ENCODE peak calls at places on chromosomes 11 and 22, in five cellular contexts. One of them, this sample, is unnamed.

GRCh38 chr22:27628891-27629631 is 172.5 kb downstream of the MN1 start:
- DNase-seq in foreskin fibroblast: no peak
- DNase-seq in dorsolateral prefrontal cortex: no peak
- DNase-seq in A549: no peak
- DNase-seq in Peyer's patch: no peak
- DNase-seq in this sample: no peak

GRCh38 chr11:112177610-112178009 is 2.3 kb downstream of the BCO2 start:
- DNase-seq in foreskin fibroblast: no peak
- DNase-seq in dorsolateral prefrontal cortex: no peak
- DNase-seq in A549: no peak
- DNase-seq in Peyer's patch: no peak
- DNase-seq in this sample: no peak

GRCh38 chr11:110230377-110230776 is 66.0 kb downstream of the RDX start:
- DNase-seq in foreskin fibroblast: no peak
- DNase-seq in dorsolateral prefrontal cortex: no peak
- DNase-seq in A549: no peak
- DNase-seq in Peyer's patch: no peak
- DNase-seq in this sample: no peak

GRCh38 chr11:129862123-129862522 is 33.3 kb downstream of the NFRKB start:
- DNase-seq in foreskin fibroblast: no peak
- DNase-seq in dorsolateral prefrontal cortex: no peak
- DNase-seq in A549: peak; percentile 31
- DNase-seq in Peyer's patch: no peak
- DNase-seq in this sample: no peak

GRCh38 chr11:19393941-19394340 is 153.2 kb upstream of the E2F8 start:
- DNase-seq in foreskin fibroblast: peak; percentile 69
- DNase-seq in dorsolateral prefrontal cortex: no peak
- DNase-seq in A549: no peak
- DNase-seq in Peyer's patch: no peak
- DNase-seq in this sample: peak; percentile 50

GRCh38 chr11:8338138-8338537 is 74.5 kb upstream of the LMO1 start:
- DNase-seq in foreskin fibroblast: no peak
- DNase-seq in dorsolateral prefrontal cortex: no peak
- DNase-seq in A549: peak; percentile 77
- DNase-seq in Peyer's patch: peak; percentile 68
- DNase-seq in this sample: no peak

GRCh38 chr11:44950625-44951472 is at the start of gene TP53I11:
- DNase-seq in foreskin fibroblast: peak; percentile 33
- DNase-seq in dorsolateral prefrontal cortex: no peak
- DNase-seq in A549: peak; percentile 53
- DNase-seq in Peyer's patch: peak; percentile 88
- DNase-seq in this sample: no peak

GRCh38 chr11:119489087-119489486 is 66.1 kb upstream of the THY1 start:
- DNase-seq in foreskin fibroblast: no peak
- DNase-seq in dorsolateral prefrontal cortex: no peak
- DNase-seq in A549: no peak
- DNase-seq in Peyer's patch: peak; percentile 18
- DNase-seq in this sample: no peak

GRCh38 chr11:57514538-57515331 is 767 bp downstream of the SLC43A1 start:
- DNase-seq in foreskin fibroblast: no peak
- DNase-seq in dorsolateral prefrontal cortex: no peak
- DNase-seq in A549: peak; percentile 46
- DNase-seq in Peyer's patch: peak; percentile 86
- DNase-seq in this sample: no peak

GRCh38 chr11:100619484-100619883 is 67.6 kb upstream of the ARHGAP42 start:
- DNase-seq in foreskin fibroblast: peak; percentile 62
- DNase-seq in dorsolateral prefrontal cortex: no peak
- DNase-seq in A549: no peak
- DNase-seq in Peyer's patch: no peak
- DNase-seq in this sample: no peak

GRCh38 chr11:32511926-32512325 is 71.7 kb upstream of the EIF3M start:
- DNase-seq in foreskin fibroblast: no peak
- DNase-seq in dorsolateral prefrontal cortex: no peak
- DNase-seq in A549: no peak
- DNase-seq in Peyer's patch: no peak
- DNase-seq in this sample: no peak

GRCh38 chr11:71365626-71366025 is 82.6 kb downstream of the DHCR7 start:
- DNase-seq in foreskin fibroblast: no peak
- DNase-seq in dorsolateral prefrontal cortex: no peak
- DNase-seq in A549: no peak
- DNase-seq in Peyer's patch: no peak
- DNase-seq in this sample: no peak

GRCh38 chr11:112734207-112734606 is 227.0 kb upstream of the NCAM1 start:
- DNase-seq in foreskin fibroblast: peak; percentile 3
- DNase-seq in dorsolateral prefrontal cortex: no peak
- DNase-seq in A549: no peak
- DNase-seq in Peyer's patch: no peak
- DNase-seq in this sample: no peak

GRCh38 chr11:96197221-96197620 is 145.8 kb downstream of the MAML2 start:
- DNase-seq in foreskin fibroblast: no peak
- DNase-seq in dorsolateral prefrontal cortex: no peak
- DNase-seq in A549: no peak
- DNase-seq in Peyer's patch: no peak
- DNase-seq in this sample: no peak

GRCh38 chr11:10087621-10088225 is 206.3 kb downstream of the SBF2 start:
- DNase-seq in foreskin fibroblast: no peak
- DNase-seq in dorsolateral prefrontal cortex: no peak
- DNase-seq in A549: no peak
- DNase-seq in Peyer's patch: no peak
- DNase-seq in this sample: no peak

GRCh38 chr11:95095858-95096587 is 6.4 kb downstream of the ENDOD1 start:
- DNase-seq in foreskin fibroblast: no peak
- DNase-seq in dorsolateral prefrontal cortex: no peak
- DNase-seq in A549: no peak
- DNase-seq in Peyer's patch: no peak
- DNase-seq in this sample: no peak

GRCh38 chr22:33873666-33874065 is 46.6 kb downstream of the LARGE1 start:
- DNase-seq in foreskin fibroblast: no peak
- DNase-seq in dorsolateral prefrontal cortex: no peak
- DNase-seq in A549: no peak
- DNase-seq in Peyer's patch: no peak
- DNase-seq in this sample: no peak

GRCh38 chr11:7871056-7871455 is 60.0 kb downstream of the OR10A6 start:
- DNase-seq in foreskin fibroblast: peak; percentile 26
- DNase-seq in dorsolateral prefrontal cortex: no peak
- DNase-seq in A549: no peak
- DNase-seq in Peyer's patch: no peak
- DNase-seq in this sample: peak; percentile 37

GRCh38 chr11:128506999-128507591 is 80.3 kb downstream of the ETS1 start:
- DNase-seq in foreskin fibroblast: peak; percentile 98
- DNase-seq in dorsolateral prefrontal cortex: no peak
- DNase-seq in A549: peak; percentile 72
- DNase-seq in Peyer's patch: peak; percentile 84
- DNase-seq in this sample: no peak

GRCh38 chr11:123235687-123236261 is 40.7 kb upstream of the CLMP start:
- DNase-seq in foreskin fibroblast: peak; percentile 50
- DNase-seq in dorsolateral prefrontal cortex: no peak
- DNase-seq in A549: no peak
- DNase-seq in Peyer's patch: no peak
- DNase-seq in this sample: no peak

GRCh38 chr11:44943696-44944095 is 7.0 kb downstream of the TP53I11 start:
- DNase-seq in foreskin fibroblast: no peak
- DNase-seq in dorsolateral prefrontal cortex: no peak
- DNase-seq in A549: no peak
- DNase-seq in Peyer's patch: no peak
- DNase-seq in this sample: no peak

GRCh38 chr22:41469218-41469851 is 418 bp downstream of the ACO2 start:
- DNase-seq in foreskin fibroblast: no peak
- DNase-seq in dorsolateral prefrontal cortex: no peak
- DNase-seq in A549: no peak
- DNase-seq in Peyer's patch: peak; percentile 79
- DNase-seq in this sample: no peak

GRCh38 chr22:41471606-41472005 is 2.7 kb downstream of the ACO2 start:
- DNase-seq in foreskin fibroblast: no peak
- DNase-seq in dorsolateral prefrontal cortex: no peak
- DNase-seq in A549: no peak
- DNase-seq in Peyer's patch: no peak
- DNase-seq in this sample: no peak

GRCh38 chr22:41468381-41469217 is at the start of the genes ACO2 and PHF5A:
- DNase-seq in foreskin fibroblast: peak; percentile 97
- DNase-seq in dorsolateral prefrontal cortex: peak; percentile 96
- DNase-seq in A549: peak; percentile 92
- DNase-seq in Peyer's patch: peak; percentile 99
- DNase-seq in this sample: peak; percentile 94
- TF ChIP-seq CTCF in foreskin fibroblast: no peak
- TF ChIP-seq CTCF in dorsolateral prefrontal cortex: no peak
- TF ChIP-seq CTCF in A549: no peak
- TF ChIP-seq CTCF in Peyer's patch: no peak
- TF ChIP-seq CTCF in this sample: no peak

DNA sequence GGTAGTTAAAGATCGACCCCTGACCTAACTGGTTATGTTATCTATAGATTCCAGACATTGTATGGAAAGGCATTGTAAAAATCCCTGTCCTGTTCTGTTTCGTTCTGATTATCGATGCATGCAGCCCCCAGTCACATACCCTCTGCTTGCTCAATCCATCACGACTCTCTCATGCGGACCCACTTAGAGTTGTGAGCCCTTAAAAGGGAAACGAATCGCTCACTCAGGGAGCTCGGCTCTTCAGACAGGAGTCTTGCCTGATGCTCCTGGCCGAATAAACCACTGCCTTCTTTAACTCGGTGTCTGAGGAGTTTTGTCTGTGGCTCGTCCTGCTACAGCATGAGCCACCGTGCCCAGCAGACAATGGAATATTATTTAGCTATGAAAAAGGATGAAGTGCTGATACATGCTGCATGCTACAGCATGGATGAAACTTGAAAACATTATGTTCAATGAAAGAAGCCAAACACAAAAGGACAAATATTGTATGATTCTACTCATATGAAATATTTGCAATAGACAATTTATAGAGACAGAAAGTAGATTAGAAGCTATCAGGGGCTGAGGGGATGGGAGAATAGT is 12.0 kb upstream of the LGALS2 start:
- DNase-seq in foreskin fibroblast: no peak
- DNase-seq in dorsolateral prefrontal cortex: no peak
- DNase-seq in A549: no peak
- DNase-seq in Peyer's patch: no peak
- DNase-seq in this sample: no peak
- H3K4me3 ChIP-seq in foreskin fibroblast: no peak overlapping the region
- H3K4me3 ChIP-seq in dorsolateral prefrontal cortex: peak overlapping the region; percentile 54
- H3K4me3 ChIP-seq in A549: peak overlapping the region; percentile 36
- H3K4me3 ChIP-seq in Peyer's patch: no peak overlapping the region
- H3K4me3 ChIP-seq in this sample: no peak overlapping the region

GRCh38 chr11:58647141-58647699 is 24.8 kb downstream of the CNTF start:
- DNase-seq in foreskin fibroblast: no peak
- DNase-seq in dorsolateral prefrontal cortex: no peak
- DNase-seq in A549: no peak
- DNase-seq in Peyer's patch: no peak
- DNase-seq in this sample: no peak
- TF ChIP-seq CTCF in foreskin fibroblast: no peak
- TF ChIP-seq CTCF in dorsolateral prefrontal cortex: no peak
- TF ChIP-seq CTCF in A549: no peak
- TF ChIP-seq CTCF in Peyer's patch: no peak
- TF ChIP-seq CTCF in this sample: no peak

GRCh38 chr11:65433657-65434056 is 11.1 kb downstream of the NEAT1 start:
- DNase-seq in foreskin fibroblast: no peak
- DNase-seq in dorsolateral prefrontal cortex: no peak
- DNase-seq in A549: no peak
- DNase-seq in Peyer's patch: no peak
- DNase-seq in this sample: no peak
- H3K4me3 ChIP-seq in foreskin fibroblast: peak overlapping the region; percentile 18
- H3K4me3 ChIP-seq in dorsolateral prefrontal cortex: no peak overlapping the region
- H3K4me3 ChIP-seq in A549: no peak overlapping the region
- H3K4me3 ChIP-seq in Peyer's patch: no peak overlapping the region
- H3K4me3 ChIP-seq in this sample: no peak overlapping the region

GRCh38 chr11:31340903-31341572 is 28.5 kb downstream of the DCDC1 start:
- DNase-seq in foreskin fibroblast: peak; percentile 3
- DNase-seq in dorsolateral prefrontal cortex: no peak
- DNase-seq in A549: peak; percentile 15
- DNase-seq in Peyer's patch: no peak
- DNase-seq in this sample: no peak
- TF ChIP-seq CTCF in foreskin fibroblast: peak; percentile 60
- TF ChIP-seq CTCF in dorsolateral prefrontal cortex: peak; percentile 47
- TF ChIP-seq CTCF in A549: peak; percentile 28
- TF ChIP-seq CTCF in Peyer's patch: no peak
- TF ChIP-seq CTCF in this sample: peak; percentile 71

GRCh38 chr11:2169001-2169370 is 2.6 kb downstream of the TH start:
- DNase-seq in foreskin fibroblast: no peak
- DNase-seq in dorsolateral prefrontal cortex: no peak
- DNase-seq in A549: no peak
- DNase-seq in Peyer's patch: no peak
- DNase-seq in this sample: no peak

GRCh38 chr11:2168286-2169000 is 3.2 kb downstream of the TH start:
- DNase-seq in foreskin fibroblast: no peak
- DNase-seq in dorsolateral prefrontal cortex: no peak
- DNase-seq in A549: no peak
- DNase-seq in Peyer's patch: no peak
- DNase-seq in this sample: no peak

GRCh38 chr11:2167141-2168045 is 4.2 kb downstream of the TH start:
- DNase-seq in foreskin fibroblast: no peak
- DNase-seq in dorsolateral prefrontal cortex: no peak
- DNase-seq in A549: no peak
- DNase-seq in Peyer's patch: no peak
- DNase-seq in this sample: no peak

GRCh38 chr11:2171531-2171930 is at the start of gene TH:
- DNase-seq in foreskin fibroblast: no peak
- DNase-seq in dorsolateral prefrontal cortex: no peak
- DNase-seq in A549: no peak
- DNase-seq in Peyer's patch: no peak
- DNase-seq in this sample: no peak

GRCh38 chr11:2169626-2170570 is 1.7 kb downstream of the TH start:
- DNase-seq in foreskin fibroblast: no peak
- DNase-seq in dorsolateral prefrontal cortex: no peak
- DNase-seq in A549: no peak
- DNase-seq in Peyer's patch: no peak
- DNase-seq in this sample: no peak
- H3K4me3 ChIP-seq in foreskin fibroblast: no peak overlapping the region
- H3K4me3 ChIP-seq in dorsolateral prefrontal cortex: no peak overlapping the region
- H3K4me3 ChIP-seq in A549: no peak overlapping the region
- H3K4me3 ChIP-seq in Peyer's patch: no peak overlapping the region
- H3K4me3 ChIP-seq in this sample: no peak overlapping the region

This sample was measured in epithelial cell of proximal tubule.